ENCODE peak calls at places on chromosome 18, in four cellular contexts. I, S, P and C are unnamed samples.

GRCh38 chr18:47187721-47188120 is 11.6 kb upstream of the IER3IP1 start:
- DNase-seq in I (no peak), S (no peak), P (no peak), C (no peak)

GRCh38 chr18:63823516-63824219 is 48.5 kb downstream of the SERPINB7 start:
- DNase-seq in I (no peak), S (peak; percentile 4), P (no peak), C (no peak)

GRCh38 chr18:44693030-44693784 is 12.5 kb downstream of the SETBP1 start:
- DNase-seq in I (no peak), S (no peak), P (no peak), C (no peak)

GRCh38 chr18:37674570-37674969 is 109.0 kb upstream of the CELF4 start:
- DNase-seq in I (no peak), S (no peak), P (no peak), C (no peak)

GRCh38 chr18:63301458-63301857 is 18.1 kb downstream of the BCL2 start:
- DNase-seq in I (no peak), S (no peak), P (no peak), C (no peak)

GRCh38 chr18:57970356-57971095 is 73.5 kb upstream of the NEDD4L start:
- DNase-seq in I (no peak), S (no peak), P (no peak), C (no peak)

GRCh38 chr18:77019641-77020040 is 112.9 kb downstream of the MBP start:
- DNase-seq in I (no peak), S (no peak), P (no peak), C (no peak)

GRCh38 chr18:36634573-36635216 is 194.1 kb downstream of the TPGS2 start:
- DNase-seq in I (peak; percentile 28), S (no peak), P (no peak), C (no peak)

GRCh38 chr18:3062798-3063563 is 50.0 kb upstream of the LPIN2 start:
- DNase-seq in I (no peak), S (peak; percentile 53), P (no peak), C (peak; percentile 36)

GRCh38 chr18:24611075-24611474 is 150.6 kb downstream of the HRH4 start:
- DNase-seq in I (no peak), S (no peak), P (no peak), C (no peak)

GRCh38 chr18:11110509-11110908 is 38.9 kb downstream of the PIEZO2 start:
- DNase-seq in I (no peak), S (no peak), P (no peak), C (no peak)

GRCh38 chr18:63683890-63684289 is 18.9 kb upstream of the SERPINB11 start:
- DNase-seq in I (no peak), S (no peak), P (no peak), C (no peak)

GRCh38 chr18:29191263-29191662 is 1014.3 kb upstream of the CDH2 start:
- DNase-seq in I (no peak), S (no peak), P (no peak), C (no peak)

GRCh38 chr18:49447810-49448745 is 12.4 kb downstream of the DYM start:
- DNase-seq in I (peak; percentile 36), S (no peak), P (peak; percentile 78), C (peak; percentile 21)

GRCh38 chr18:45518770-45519169 is 96.5 kb upstream of the SLC14A2 start:
- DNase-seq in I (peak; percentile 37), S (no peak), P (no peak), C (peak; percentile 71)

GRCh38 chr18:76374330-76375281 is 120.4 kb downstream of the ZNF516 start:
- DNase-seq in I (no peak), S (no peak), P (no peak), C (no peak)

GRCh38 chr18:22983175-22983574 is 50.0 kb downstream of the RBBP8 start:
- DNase-seq in I (no peak), S (no peak), P (peak; percentile 3), C (peak; percentile 12)

GRCh38 chr18:43917487-43917886 is 640.2 kb upstream of the SYT4 start:
- DNase-seq in I (no peak), S (no peak), P (no peak), C (no peak)